ENCODE peak calls at places on chromosomes 5 and 9, in four cellular contexts. S, X, A and V are unnamed samples.

GRCh38 chr9:13990994-13991393 is 322.9 kb downstream of the NFIB start:
- DNase-seq in S (no peak), X (no peak), A (no peak), V (no peak)

GRCh38 chr9:70111042-70111602 is 67.5 kb downstream of the MAMDC2 start:
- DNase-seq in X (peak; percentile 31), S (peak; percentile 27), A (peak; percentile 41), V (peak; percentile 89)

GRCh38 chr5:62779010-62779422 is 200.4 kb downstream of the LRRC70 start:
- DNase-seq in X (peak; percentile 64), S (peak; percentile 66), A (peak; percentile 49), V (no peak)

GRCh38 chr5:111301264-111301663 is 77.1 kb downstream of the CAMK4 start:
- DNase-seq in S (no peak), A (no peak), X (no peak), V (no peak)

GRCh38 chr9:84394036-84394435 is 53.5 kb upstream of the SLC28A3 start:
- DNase-seq in X (no peak), A (no peak), S (no peak), V (no peak)

GRCh38 chr9:98740226-98740881 is 31.6 kb upstream of the GABBR2 start:
- DNase-seq in S (no peak), X (no peak), A (no peak), V (no peak)

GRCh38 chr9:15584383-15584782 is 31.5 kb downstream of the CCDC171 start:
- DNase-seq in A (no peak), S (no peak), X (no peak), V (no peak)

GRCh38 chr9:134551657-134552348 is 89.8 kb upstream of the COL5A1 start:
- DNase-seq in S (peak; percentile 46), X (no peak), A (no peak), V (no peak)

GRCh38 chr5:113117543-113118110 is 141.0 kb downstream of the DCP2 start:
- DNase-seq in S (no peak), X (no peak), A (no peak), V (no peak)

GRCh38 chr9:3497406-3497805 is 28.4 kb downstream of the RFX3 start:
- DNase-seq in S (no peak), A (no peak), X (no peak), V (no peak)

DNA sequence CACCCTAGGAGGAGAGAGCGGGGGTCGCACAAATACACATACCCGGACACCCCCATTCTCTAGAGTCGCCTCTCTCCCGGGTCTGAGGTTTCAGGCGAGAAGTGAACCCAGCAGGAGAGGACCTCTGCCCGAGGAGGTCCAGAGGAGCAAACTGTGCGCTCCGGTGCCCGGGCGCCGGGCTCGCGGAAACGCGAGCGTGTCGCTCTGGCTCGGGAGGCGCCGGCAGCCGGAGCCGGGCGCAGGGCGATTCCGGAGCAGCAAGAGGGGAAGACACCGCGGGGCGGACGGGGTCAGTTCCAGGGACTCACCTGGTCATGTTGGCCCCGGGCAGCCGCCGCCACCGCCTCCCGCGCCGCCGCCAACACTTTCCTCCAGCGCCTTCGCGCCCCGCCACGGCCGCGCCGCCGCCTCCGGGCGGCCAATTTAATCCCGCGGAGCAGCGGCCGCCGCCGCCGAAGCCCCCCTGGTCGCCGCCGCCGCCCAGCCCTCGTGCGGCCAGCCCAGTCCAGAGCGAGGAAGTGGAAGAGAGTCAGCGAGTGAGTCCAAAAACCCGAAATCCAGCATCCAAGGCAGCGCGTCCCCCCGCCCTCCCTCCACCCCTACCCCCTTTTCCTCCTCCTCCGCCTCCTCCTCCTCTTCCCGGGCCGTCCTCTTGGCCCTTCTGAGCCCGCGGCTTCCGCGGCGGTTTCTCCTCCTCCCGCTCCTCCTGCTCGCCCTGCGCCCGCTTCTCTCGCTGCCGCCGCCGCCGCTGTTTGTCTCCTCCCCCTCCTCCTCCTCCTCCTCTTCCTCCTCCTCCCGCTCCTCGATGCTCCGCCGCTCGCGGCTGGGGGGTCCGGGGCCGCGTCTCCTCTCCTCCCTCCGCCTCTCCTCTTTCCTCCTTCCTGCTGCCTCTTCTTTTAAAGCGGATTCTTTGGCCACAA is 1058.0 kb upstream of the DMAC1 start:
- DNase-seq in A (no peak), X (no peak), S (no peak), V (peak; percentile 29)
- TF ChIP-seq MAFK in A (no peak), X (no peak), S (no peak), V (no peak)

DNA sequence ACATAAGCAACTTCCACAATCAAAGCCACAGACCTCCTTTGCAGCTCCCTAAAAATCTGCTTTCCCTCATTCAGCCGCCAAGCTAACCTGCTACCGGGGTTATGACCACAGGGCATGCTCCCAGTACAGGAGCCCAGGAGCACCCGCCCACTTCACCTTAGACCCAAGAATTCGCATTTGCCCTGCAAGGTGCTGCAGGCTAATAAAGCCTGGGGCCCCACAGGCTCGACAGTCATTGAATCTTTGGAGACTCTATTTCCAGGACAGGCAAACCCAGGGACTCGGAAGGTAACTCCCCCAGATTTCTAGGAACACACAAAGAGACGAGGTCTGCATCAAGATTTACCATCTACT is 1.1 kb downstream of the RAPGEF1 start:
- DNase-seq in X (no peak), S (no peak), A (no peak), V (peak; percentile 70)
- TF ChIP-seq PHF8 in X (no peak), S (no peak), A (no peak), V (no peak)

GRCh38 chr9:89513836-89514235 is 15.9 kb upstream of the SEMA4D start:
- DNase-seq in A (no peak), X (no peak), S (no peak), V (no peak)

GRCh38 chr9:89519393-89519805 is 21.5 kb upstream of the SEMA4D start:
- DNase-seq in A (no peak), X (peak; percentile 26), S (no peak), V (no peak)

GRCh38 chr9:89518466-89519392 is 20.8 kb upstream of the SEMA4D start:
- DNase-seq in S (no peak), A (no peak), X (no peak), V (no peak)

GRCh38 chr9:89515416-89515815 is 17.5 kb upstream of the SEMA4D start:
- DNase-seq in A (no peak), X (no peak), S (no peak), V (no peak)
- TF ChIP-seq MAFK in A (no peak), X (no peak), S (no peak), V (no peak)

GRCh38 chr5:51385214-51385613 is 2.0 kb downstream of the ISL1 start:
- DNase-seq in S (no peak), X (no peak), A (no peak), V (no peak)

GRCh38 chr5:51387854-51388320 is 4.6 kb downstream of the ISL1 start:
- DNase-seq in A (no peak), X (no peak), S (no peak), V (no peak)

GRCh38 chr5:51388488-51389325 is 5.5 kb downstream of the ISL1 start:
- DNase-seq in S (no peak), A (no peak), X (no peak), V (no peak)

GRCh38 chr5:51389326-51389581 is 6.0 kb downstream of the ISL1 start:
- DNase-seq in S (no peak), X (no peak), A (no peak), V (no peak)

GRCh38 chr5:51386916-51387853 is 3.9 kb downstream of the ISL1 start:
- DNase-seq in S (no peak), X (no peak), A (no peak), V (no peak)
- TF ChIP-seq PHF8 in S (no peak), X (no peak), A (no peak), V (no peak)

GRCh38 chr5:141510160-141510559 is 21.3 kb downstream of the PCDHGC5 start:
- DNase-seq in A (no peak), S (no peak), X (no peak), V (no peak)

GRCh38 chr5:141508808-141509611 is 20.1 kb downstream of the PCDHGC5 start:
- DNase-seq in S (no peak), A (no peak), X (peak; percentile 5), V (no peak)

GRCh38 chr5:141508440-141508807 is 19.5 kb downstream of the PCDHGC5 start:
- DNase-seq in S (no peak), A (no peak), X (no peak), V (no peak)

GRCh38 chr5:141506381-141507155 is 17.7 kb downstream of the PCDHGC5 start:
- DNase-seq in S (no peak), X (no peak), A (no peak), V (no peak)

DNA sequence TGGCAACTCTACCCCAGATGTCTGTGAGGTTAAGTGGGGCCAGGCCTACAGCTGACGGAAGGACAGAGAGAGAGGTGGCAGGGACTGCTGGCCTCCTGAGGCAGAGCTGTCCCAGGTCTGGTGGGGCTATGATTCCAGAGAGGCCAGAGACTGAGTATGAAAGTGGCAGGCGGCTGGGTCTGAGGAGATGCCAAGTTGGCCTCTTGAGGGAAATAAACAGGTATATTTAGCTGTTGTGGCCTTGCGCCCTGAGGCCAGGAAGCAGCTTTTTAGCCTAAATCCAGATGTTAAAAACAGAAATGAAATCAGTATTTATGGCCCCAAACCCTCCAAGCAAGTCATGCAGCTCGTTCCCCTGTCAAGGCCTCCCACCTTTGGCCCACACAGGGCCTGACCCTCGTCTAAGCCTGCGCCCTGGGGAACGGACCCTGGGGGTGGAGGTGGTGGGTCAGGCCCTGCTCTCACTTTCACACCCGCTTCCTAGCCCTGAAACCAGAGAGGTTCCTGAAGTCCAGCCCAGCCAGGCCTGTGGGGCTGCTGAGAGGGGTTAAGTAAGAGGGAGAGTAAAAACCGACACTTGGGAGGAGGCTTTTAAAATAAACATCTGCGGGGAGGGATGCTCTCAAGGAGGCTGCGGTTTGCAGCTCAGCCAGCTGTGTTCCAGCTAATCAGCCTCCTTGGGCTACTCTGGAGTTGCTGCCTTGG is 18.7 kb downstream of the PCDHGC5 start:
- DNase-seq in A (no peak), S (no peak), X (no peak), V (no peak)
- TF ChIP-seq MAFK in A (no peak), S (no peak), X (no peak), V (no peak)

DNA sequence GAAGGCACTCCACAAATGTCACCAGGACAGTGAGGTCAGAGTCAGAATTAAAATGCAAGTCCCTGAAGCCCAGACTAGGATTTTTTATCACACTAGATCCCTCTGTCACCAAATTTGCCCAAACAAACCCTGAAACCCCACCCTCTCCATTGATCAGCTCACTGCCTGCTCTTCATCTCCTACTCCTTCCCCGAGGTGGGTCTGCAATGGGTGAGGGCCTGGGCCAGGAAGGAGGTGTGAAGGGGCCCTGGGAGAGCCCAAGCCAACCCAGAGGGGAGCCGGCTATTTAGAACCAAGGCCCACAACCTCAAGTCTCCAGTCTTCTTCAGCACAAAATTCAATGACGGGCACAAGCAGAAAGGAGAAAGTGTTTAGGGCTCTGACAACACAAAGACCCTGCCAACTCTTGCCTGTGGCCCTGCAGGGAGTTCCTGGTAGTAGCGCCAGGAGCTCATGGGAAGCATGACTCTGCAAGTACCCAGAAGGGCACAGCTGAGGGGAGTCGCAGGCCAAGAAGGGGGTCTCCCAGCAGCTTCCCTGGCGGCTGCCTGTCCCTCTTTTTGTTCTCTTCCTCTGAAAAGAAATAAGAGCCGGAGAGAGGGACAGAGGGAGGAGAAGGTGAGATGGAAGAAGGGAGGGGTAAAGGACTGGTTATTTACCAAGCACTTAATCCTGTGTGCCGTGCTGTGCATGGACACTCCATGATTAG is 5.5 kb downstream of the FOXI1 start:
- DNase-seq in S (no peak), A (no peak), X (no peak), V (no peak)
- TF ChIP-seq PHF8 in S (no peak), A (no peak), X (no peak), V (no peak)

DNA sequence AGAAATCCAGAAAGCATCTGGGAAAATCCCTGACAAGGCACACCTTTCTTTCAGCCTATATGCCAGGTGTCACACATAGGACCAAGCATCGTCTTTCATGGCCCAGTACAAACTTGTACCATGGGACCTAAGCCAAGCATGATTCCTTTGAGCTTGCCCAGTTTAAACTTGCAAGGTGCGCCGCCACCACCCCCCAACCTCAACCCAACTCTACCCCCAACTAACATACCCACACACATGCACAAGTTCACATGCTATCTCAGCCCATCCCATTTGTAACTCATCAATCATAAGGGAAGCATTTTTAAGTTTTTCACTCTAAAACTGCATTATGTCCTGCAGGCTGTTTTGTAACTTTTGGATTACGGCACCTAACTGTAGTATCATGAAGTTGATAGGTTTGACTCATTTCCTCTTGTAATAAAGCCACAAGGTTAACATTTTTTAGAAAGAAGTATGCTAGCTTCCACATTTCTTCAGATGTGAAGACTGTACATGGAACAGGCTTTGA is 145.9 kb upstream of the FST start:
- DNase-seq in A (no peak), S (no peak), X (no peak), V (no peak)
- TF ChIP-seq MAFK in A (no peak), S (no peak), X (no peak), V (no peak)